ENCODE peak calls at places on chromosomes 4 and X, in five cellular contexts. One of them, this sample, is unnamed. For H3K4me1, the result is how much of the 10 kb centered on the place peaks cover.

GRCh38 chrX:31590581-31591113 is 518.8 kb upstream of the FTHL17 start:
- DNase-seq in Caco-2: no peak
- DNase-seq in CD8-positive, alpha-beta T cell: no peak
- DNase-seq in endodermal cell: no peak
- DNase-seq in psoas muscle: no peak
- DNase-seq in this sample: no peak

GRCh38 chrX:104482757-104483156 is 83.2 kb upstream of the IL1RAPL2 start:
- DNase-seq in psoas muscle: no peak
- DNase-seq in CD8-positive, alpha-beta T cell: no peak
- DNase-seq in endodermal cell: no peak
- DNase-seq in Caco-2: no peak
- DNase-seq in this sample: no peak

GRCh38 chr4:168656055-168656660 is 159.3 kb downstream of the PALLD start:
- DNase-seq in psoas muscle: no peak
- DNase-seq in Caco-2: no peak
- DNase-seq in endodermal cell: no peak
- DNase-seq in CD8-positive, alpha-beta T cell: no peak
- DNase-seq in this sample: no peak

GRCh38 chr4:70437212-70437611 is 34.8 kb upstream of the MUC7 start:
- DNase-seq in psoas muscle: no peak
- DNase-seq in Caco-2: peak
- DNase-seq in CD8-positive, alpha-beta T cell: no peak
- DNase-seq in endodermal cell: peak
- DNase-seq in this sample: no peak

GRCh38 chrX:13220916-13221315 is 98.9 kb downstream of the ATXN3L start:
- DNase-seq in psoas muscle: no peak
- DNase-seq in CD8-positive, alpha-beta T cell: no peak
- DNase-seq in endodermal cell: no peak
- DNase-seq in Caco-2: no peak
- DNase-seq in this sample: no peak

GRCh38 chr4:172962564-172963353 is 205.9 kb upstream of the GALNT7 start:
- DNase-seq in CD8-positive, alpha-beta T cell: no peak
- DNase-seq in Caco-2: no peak
- DNase-seq in psoas muscle: no peak
- DNase-seq in endodermal cell: no peak
- DNase-seq in this sample: no peak

GRCh38 chrX:67346667-67347066 is 197.2 kb upstream of the AR start:
- DNase-seq in psoas muscle: no peak
- DNase-seq in Caco-2: no peak
- DNase-seq in CD8-positive, alpha-beta T cell: no peak
- DNase-seq in endodermal cell: no peak
- DNase-seq in this sample: no peak

GRCh38 chr4:177220376-177220775 is 89.3 kb upstream of the NEIL3 start:
- DNase-seq in CD8-positive, alpha-beta T cell: no peak
- DNase-seq in psoas muscle: no peak
- DNase-seq in endodermal cell: no peak
- DNase-seq in Caco-2: no peak
- DNase-seq in this sample: no peak

GRCh38 chr4:4875147-4875546 is 15.7 kb downstream of the MSX1 start:
- DNase-seq in psoas muscle: no peak
- DNase-seq in CD8-positive, alpha-beta T cell: no peak
- DNase-seq in Caco-2: no peak
- DNase-seq in endodermal cell: peak
- DNase-seq in this sample: no peak

GRCh38 chr4:85837334-85837733 is 362.4 kb downstream of the ARHGAP24 start:
- DNase-seq in endodermal cell: no peak
- DNase-seq in psoas muscle: no peak
- DNase-seq in CD8-positive, alpha-beta T cell: no peak
- DNase-seq in Caco-2: no peak
- DNase-seq in this sample: no peak

GRCh38 chrX:119708936-119709335 is 16.0 kb upstream of the SEPTIN6 start:
- DNase-seq in psoas muscle: no peak
- DNase-seq in Caco-2: no peak
- DNase-seq in endodermal cell: no peak
- DNase-seq in CD8-positive, alpha-beta T cell: no peak
- DNase-seq in this sample: no peak

GRCh38 chr4:8847764-8848163 is 23.9 kb downstream of the HMX1 start:
- DNase-seq in endodermal cell: peak
- DNase-seq in CD8-positive, alpha-beta T cell: no peak
- DNase-seq in Caco-2: peak
- DNase-seq in psoas muscle: no peak
- DNase-seq in this sample: peak

GRCh38 chr4:13989496-13989895 is 362.0 kb upstream of the BOD1L1 start:
- DNase-seq in endodermal cell: no peak
- DNase-seq in Caco-2: no peak
- DNase-seq in psoas muscle: no peak
- DNase-seq in CD8-positive, alpha-beta T cell: no peak
- DNase-seq in this sample: no peak

GRCh38 chr4:5707366-5708133 is 809 bp downstream of the EVC2 start:
- DNase-seq in Caco-2: no peak
- DNase-seq in psoas muscle: no peak
- DNase-seq in endodermal cell: no peak
- DNase-seq in CD8-positive, alpha-beta T cell: no peak
- DNase-seq in this sample: no peak

GRCh38 chr4:109959195-109959594 is 46.5 kb downstream of the EGF start:
- DNase-seq in Caco-2: no peak
- DNase-seq in psoas muscle: no peak
- DNase-seq in endodermal cell: no peak
- DNase-seq in CD8-positive, alpha-beta T cell: no peak
- DNase-seq in this sample: no peak

GRCh38 chr4:122224348-122224747 is 72.2 kb downstream of the BLTP1 start:
- DNase-seq in Caco-2: no peak
- DNase-seq in CD8-positive, alpha-beta T cell: no peak
- DNase-seq in psoas muscle: no peak
- DNase-seq in endodermal cell: peak
- DNase-seq in this sample: no peak

GRCh38 chr4:158788608-158789007 is 19.8 kb downstream of the FNIP2 start:
- DNase-seq in endodermal cell: no peak
- DNase-seq in Caco-2: no peak
- DNase-seq in psoas muscle: no peak
- DNase-seq in CD8-positive, alpha-beta T cell: no peak
- DNase-seq in this sample: no peak

DNA sequence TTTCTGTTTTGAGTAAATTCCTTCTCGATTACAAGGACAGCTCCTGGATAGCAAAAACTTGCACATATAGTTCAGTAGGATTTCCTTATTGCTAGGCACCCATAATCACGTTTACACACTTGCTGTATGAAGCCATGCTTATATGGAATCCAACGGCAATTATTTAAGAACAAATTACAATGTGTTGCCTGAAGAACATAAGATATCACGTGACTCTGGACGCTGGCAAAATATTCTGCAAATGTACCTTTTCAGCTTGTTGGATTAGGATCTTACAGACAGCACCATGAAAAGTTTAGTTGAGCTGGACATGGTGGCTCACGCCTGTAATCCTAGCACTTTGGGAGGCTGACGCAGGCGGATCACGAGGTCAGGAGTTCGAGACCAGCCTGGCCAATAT is 17.4 kb downstream of the MFAP3L start:
- DNase-seq in CD8-positive, alpha-beta T cell: no peak
- DNase-seq in endodermal cell: no peak
- DNase-seq in psoas muscle: no peak
- DNase-seq in Caco-2: no peak
- DNase-seq in this sample: no peak
- H3K4me1 ChIP-seq in CD8-positive, alpha-beta T cell: under half
- H3K4me1 ChIP-seq in endodermal cell: under half
- H3K4me1 ChIP-seq in psoas muscle: under half
- H3K4me1 ChIP-seq in Caco-2: under half
- H3K4me1 ChIP-seq in this sample: under half

GRCh38 chr4:127203561-127204260 is 429.0 kb upstream of the INTU start:
- DNase-seq in endodermal cell: no peak
- DNase-seq in CD8-positive, alpha-beta T cell: no peak
- DNase-seq in psoas muscle: no peak
- DNase-seq in Caco-2: no peak
- DNase-seq in this sample: no peak
- H3K4me1 ChIP-seq in endodermal cell: under half
- H3K4me1 ChIP-seq in CD8-positive, alpha-beta T cell: under half
- H3K4me1 ChIP-seq in psoas muscle: under half
- H3K4me1 ChIP-seq in Caco-2: under half
- H3K4me1 ChIP-seq in this sample: under half

DNA sequence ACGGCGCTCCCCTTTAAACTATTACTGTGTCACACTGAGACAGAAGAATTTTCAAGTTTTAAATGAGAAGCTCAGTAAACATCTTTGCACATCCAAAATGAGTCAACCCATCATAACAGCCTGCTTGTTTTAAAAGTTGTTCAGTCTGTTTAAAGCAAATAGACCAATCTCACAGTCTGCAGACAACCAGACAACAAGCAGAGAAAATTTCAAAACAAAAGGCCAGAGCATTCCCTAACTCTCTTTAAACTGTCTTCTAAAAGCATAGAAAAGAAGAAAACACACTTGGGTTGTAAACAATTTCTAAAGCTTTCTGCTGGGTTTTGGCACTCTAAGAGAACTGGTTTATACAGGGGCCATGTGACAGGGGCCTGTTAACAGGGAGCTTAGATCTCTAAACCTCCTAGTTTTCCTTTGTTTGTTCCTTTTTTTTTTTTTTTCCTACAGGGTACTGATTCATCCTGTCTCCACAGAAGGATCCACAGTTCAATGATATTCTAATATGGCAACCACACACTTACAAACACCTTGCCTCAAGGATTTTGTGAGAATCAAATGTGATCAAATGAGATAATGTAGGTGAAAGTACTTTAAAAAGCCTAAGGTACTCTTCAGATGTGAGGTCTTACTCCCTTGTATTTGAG is 100.8 kb upstream of the MAML3 start:
- DNase-seq in Caco-2: no peak
- DNase-seq in endodermal cell: no peak
- DNase-seq in CD8-positive, alpha-beta T cell: no peak
- DNase-seq in psoas muscle: no peak
- DNase-seq in this sample: no peak
- H3K4me1 ChIP-seq in Caco-2: half or more
- H3K4me1 ChIP-seq in endodermal cell: under half
- H3K4me1 ChIP-seq in CD8-positive, alpha-beta T cell: under half
- H3K4me1 ChIP-seq in psoas muscle: under half
- H3K4me1 ChIP-seq in this sample: under half

GRCh38 chrX:129956145-129956544 is 26.3 kb upstream of the BCORL1 start:
- DNase-seq in endodermal cell: no peak
- DNase-seq in Caco-2: no peak
- DNase-seq in psoas muscle: no peak
- DNase-seq in CD8-positive, alpha-beta T cell: no peak
- DNase-seq in this sample: no peak

GRCh38 chrX:129955682-129956081 is 26.8 kb upstream of the BCORL1 start:
- DNase-seq in psoas muscle: no peak
- DNase-seq in CD8-positive, alpha-beta T cell: no peak
- DNase-seq in Caco-2: no peak
- DNase-seq in endodermal cell: no peak
- DNase-seq in this sample: no peak

GRCh38 chrX:129954804-129955203 is 27.6 kb upstream of the BCORL1 start:
- DNase-seq in psoas muscle: no peak
- DNase-seq in endodermal cell: no peak
- DNase-seq in Caco-2: no peak
- DNase-seq in CD8-positive, alpha-beta T cell: no peak
- DNase-seq in this sample: no peak

GRCh38 chrX:129957241-129958099 is 25.0 kb upstream of the BCORL1 start:
- DNase-seq in psoas muscle: peak
- DNase-seq in Caco-2: peak
- DNase-seq in CD8-positive, alpha-beta T cell: no peak
- DNase-seq in endodermal cell: peak
- DNase-seq in this sample: peak

DNA sequence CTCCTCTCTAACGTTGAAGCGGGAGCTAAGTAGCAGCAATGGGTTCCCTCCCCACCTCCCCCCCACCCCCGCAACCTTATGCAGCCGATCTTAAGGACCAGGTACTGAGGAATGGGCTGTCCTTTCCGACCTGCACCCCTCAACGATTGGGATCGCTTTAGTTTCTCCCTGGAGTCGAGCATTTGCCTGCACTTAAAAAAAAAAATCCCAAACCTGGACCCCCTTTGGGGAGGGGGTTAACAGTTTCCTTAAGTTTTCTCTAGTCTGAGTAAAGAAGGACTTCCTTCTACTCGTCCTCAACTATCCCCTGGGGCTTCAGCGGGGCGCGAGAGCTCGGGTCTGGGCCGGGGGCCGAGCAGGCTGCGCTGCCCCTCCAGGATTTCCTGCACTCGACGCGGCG is 25.7 kb upstream of the BCORL1 start:
- DNase-seq in psoas muscle: no peak
- DNase-seq in Caco-2: no peak
- DNase-seq in endodermal cell: no peak
- DNase-seq in CD8-positive, alpha-beta T cell: no peak
- DNase-seq in this sample: no peak
- H3K4me1 ChIP-seq in psoas muscle: under half
- H3K4me1 ChIP-seq in Caco-2: under half
- H3K4me1 ChIP-seq in endodermal cell: under half
- H3K4me1 ChIP-seq in CD8-positive, alpha-beta T cell: under half
- H3K4me1 ChIP-seq in this sample: under half

This sample was measured in aorta.